ENCODE peak calls at places on chromosomes 12 and 14, in seven cellular contexts. One of them, this sample, is unnamed.
A peak's percentile ranks its signal among the peaks of the same experiment; 100 is the strongest.

GRCh38 chr12:52611080-52611468 is 7.3 kb downstream of the KRT73 start:
- DNase-seq in activated T-helper 1 cell treated with anti-CD3 and anti-CD28 coated beads, Interleukin-12 subunit alpha, Interleukin-12 subunit beta, Interleukin-2, Interleukin-4 antibody, amounts not matched to agents 30 ng/mL and 10 ng/mL and 1 ng/mL, durations not matched to agents 14 hours and 24 hours and 36 hours: no peak
- DNase-seq in HCEC 1CT: no peak
- DNase-seq in Right ventricle myocardium superior: no peak
- DNase-seq in dorsolateral prefrontal cortex: no peak
- DNase-seq in activated CD4-positive, alpha-beta T cell treated with anti-CD3 and anti-CD28 coated beads for 24 hours: no peak
- DNase-seq in non-pigmented ciliary epithelial cell: no peak
- DNase-seq in this sample: no peak

GRCh38 chr12:2244013-2244861 is 191.4 kb downstream of the CACNA1C start:
- DNase-seq in activated T-helper 1 cell treated with anti-CD3 and anti-CD28 coated beads, Interleukin-12 subunit alpha, Interleukin-12 subunit beta, Interleukin-2, Interleukin-4 antibody, amounts not matched to agents 30 ng/mL and 10 ng/mL and 1 ng/mL, durations not matched to agents 14 hours and 24 hours and 36 hours: no peak
- DNase-seq in HCEC 1CT: peak; percentile 89
- DNase-seq in Right ventricle myocardium superior: no peak
- DNase-seq in dorsolateral prefrontal cortex: no peak
- DNase-seq in activated CD4-positive, alpha-beta T cell treated with anti-CD3 and anti-CD28 coated beads for 24 hours: no peak
- DNase-seq in non-pigmented ciliary epithelial cell: peak; percentile 80
- DNase-seq in this sample: no peak

GRCh38 chr12:38844237-38844636 is 61.2 kb downstream of the CPNE8 start:
- DNase-seq in activated T-helper 1 cell treated with anti-CD3 and anti-CD28 coated beads, Interleukin-12 subunit alpha, Interleukin-12 subunit beta, Interleukin-2, Interleukin-4 antibody, amounts not matched to agents 30 ng/mL and 10 ng/mL and 1 ng/mL, durations not matched to agents 14 hours and 24 hours and 36 hours: no peak
- DNase-seq in HCEC 1CT: no peak
- DNase-seq in Right ventricle myocardium superior: no peak
- DNase-seq in dorsolateral prefrontal cortex: no peak
- DNase-seq in activated CD4-positive, alpha-beta T cell treated with anti-CD3 and anti-CD28 coated beads for 24 hours: no peak
- DNase-seq in non-pigmented ciliary epithelial cell: no peak
- DNase-seq in this sample: no peak

GRCh38 chr14:48323655-48324054 is 648.2 kb upstream of the MDGA2 start:
- DNase-seq in activated T-helper 1 cell treated with anti-CD3 and anti-CD28 coated beads, Interleukin-12 subunit alpha, Interleukin-12 subunit beta, Interleukin-2, Interleukin-4 antibody, amounts not matched to agents 30 ng/mL and 10 ng/mL and 1 ng/mL, durations not matched to agents 14 hours and 24 hours and 36 hours: no peak
- DNase-seq in HCEC 1CT: no peak
- DNase-seq in Right ventricle myocardium superior: no peak
- DNase-seq in dorsolateral prefrontal cortex: no peak
- DNase-seq in activated CD4-positive, alpha-beta T cell treated with anti-CD3 and anti-CD28 coated beads for 24 hours: no peak
- DNase-seq in non-pigmented ciliary epithelial cell: no peak
- DNase-seq in this sample: no peak

GRCh38 chr14:56282179-56282578 is 164.0 kb downstream of the PELI2 start:
- DNase-seq in activated T-helper 1 cell treated with anti-CD3 and anti-CD28 coated beads, Interleukin-12 subunit alpha, Interleukin-12 subunit beta, Interleukin-2, Interleukin-4 antibody, amounts not matched to agents 30 ng/mL and 10 ng/mL and 1 ng/mL, durations not matched to agents 14 hours and 24 hours and 36 hours: no peak
- DNase-seq in HCEC 1CT: no peak
- DNase-seq in Right ventricle myocardium superior: no peak
- DNase-seq in dorsolateral prefrontal cortex: no peak
- DNase-seq in activated CD4-positive, alpha-beta T cell treated with anti-CD3 and anti-CD28 coated beads for 24 hours: no peak
- DNase-seq in non-pigmented ciliary epithelial cell: no peak
- DNase-seq in this sample: no peak

GRCh38 chr14:73773441-73774243 is 59.5 kb upstream of the PNMA1 start:
- DNase-seq in activated T-helper 1 cell treated with anti-CD3 and anti-CD28 coated beads, Interleukin-12 subunit alpha, Interleukin-12 subunit beta, Interleukin-2, Interleukin-4 antibody, amounts not matched to agents 30 ng/mL and 10 ng/mL and 1 ng/mL, durations not matched to agents 14 hours and 24 hours and 36 hours: no peak
- DNase-seq in HCEC 1CT: no peak
- DNase-seq in Right ventricle myocardium superior: no peak
- DNase-seq in dorsolateral prefrontal cortex: no peak
- DNase-seq in activated CD4-positive, alpha-beta T cell treated with anti-CD3 and anti-CD28 coated beads for 24 hours: no peak
- DNase-seq in non-pigmented ciliary epithelial cell: no peak
- DNase-seq in this sample: no peak

GRCh38 chr12:131946757-131947156 is 3.0 kb upstream of the EP400 start:
- DNase-seq in activated T-helper 1 cell treated with anti-CD3 and anti-CD28 coated beads, Interleukin-12 subunit alpha, Interleukin-12 subunit beta, Interleukin-2, Interleukin-4 antibody, amounts not matched to agents 30 ng/mL and 10 ng/mL and 1 ng/mL, durations not matched to agents 14 hours and 24 hours and 36 hours: no peak
- DNase-seq in HCEC 1CT: no peak
- DNase-seq in Right ventricle myocardium superior: no peak
- DNase-seq in dorsolateral prefrontal cortex: no peak
- DNase-seq in activated CD4-positive, alpha-beta T cell treated with anti-CD3 and anti-CD28 coated beads for 24 hours: no peak
- DNase-seq in non-pigmented ciliary epithelial cell: no peak
- DNase-seq in this sample: no peak

GRCh38 chr14:58901826-58902225 is 264.1 kb downstream of the DACT1 start:
- DNase-seq in activated T-helper 1 cell treated with anti-CD3 and anti-CD28 coated beads, Interleukin-12 subunit alpha, Interleukin-12 subunit beta, Interleukin-2, Interleukin-4 antibody, amounts not matched to agents 30 ng/mL and 10 ng/mL and 1 ng/mL, durations not matched to agents 14 hours and 24 hours and 36 hours: no peak
- DNase-seq in HCEC 1CT: no peak
- DNase-seq in Right ventricle myocardium superior: no peak
- DNase-seq in dorsolateral prefrontal cortex: no peak
- DNase-seq in activated CD4-positive, alpha-beta T cell treated with anti-CD3 and anti-CD28 coated beads for 24 hours: no peak
- DNase-seq in non-pigmented ciliary epithelial cell: no peak
- DNase-seq in this sample: no peak

GRCh38 chr12:1332327-1332726 is 262.1 kb downstream of the FBXL14 start:
- DNase-seq in activated T-helper 1 cell treated with anti-CD3 and anti-CD28 coated beads, Interleukin-12 subunit alpha, Interleukin-12 subunit beta, Interleukin-2, Interleukin-4 antibody, amounts not matched to agents 30 ng/mL and 10 ng/mL and 1 ng/mL, durations not matched to agents 14 hours and 24 hours and 36 hours: no peak
- DNase-seq in HCEC 1CT: no peak
- DNase-seq in Right ventricle myocardium superior: no peak
- DNase-seq in dorsolateral prefrontal cortex: no peak
- DNase-seq in activated CD4-positive, alpha-beta T cell treated with anti-CD3 and anti-CD28 coated beads for 24 hours: no peak
- DNase-seq in non-pigmented ciliary epithelial cell: no peak
- DNase-seq in this sample: no peak

GRCh38 chr14:101791919-101792572 is 30.5 kb downstream of the PPP2R5C start:
- DNase-seq in activated T-helper 1 cell treated with anti-CD3 and anti-CD28 coated beads, Interleukin-12 subunit alpha, Interleukin-12 subunit beta, Interleukin-2, Interleukin-4 antibody, amounts not matched to agents 30 ng/mL and 10 ng/mL and 1 ng/mL, durations not matched to agents 14 hours and 24 hours and 36 hours: no peak
- DNase-seq in HCEC 1CT: peak; percentile 60
- DNase-seq in Right ventricle myocardium superior: no peak
- DNase-seq in dorsolateral prefrontal cortex: no peak
- DNase-seq in activated CD4-positive, alpha-beta T cell treated with anti-CD3 and anti-CD28 coated beads for 24 hours: no peak
- DNase-seq in non-pigmented ciliary epithelial cell: peak; percentile 54
- DNase-seq in this sample: no peak

GRCh38 chr12:12518919-12519318 is 43.7 kb downstream of the DUSP16 start:
- DNase-seq in activated T-helper 1 cell treated with anti-CD3 and anti-CD28 coated beads, Interleukin-12 subunit alpha, Interleukin-12 subunit beta, Interleukin-2, Interleukin-4 antibody, amounts not matched to agents 30 ng/mL and 10 ng/mL and 1 ng/mL, durations not matched to agents 14 hours and 24 hours and 36 hours: no peak
- DNase-seq in HCEC 1CT: no peak
- DNase-seq in Right ventricle myocardium superior: no peak
- DNase-seq in dorsolateral prefrontal cortex: no peak
- DNase-seq in activated CD4-positive, alpha-beta T cell treated with anti-CD3 and anti-CD28 coated beads for 24 hours: no peak
- DNase-seq in non-pigmented ciliary epithelial cell: no peak
- DNase-seq in this sample: no peak

GRCh38 chr12:78390920-78391319 is 473.7 kb upstream of the SYT1 start:
- DNase-seq in activated T-helper 1 cell treated with anti-CD3 and anti-CD28 coated beads, Interleukin-12 subunit alpha, Interleukin-12 subunit beta, Interleukin-2, Interleukin-4 antibody, amounts not matched to agents 30 ng/mL and 10 ng/mL and 1 ng/mL, durations not matched to agents 14 hours and 24 hours and 36 hours: no peak
- DNase-seq in HCEC 1CT: no peak
- DNase-seq in Right ventricle myocardium superior: no peak
- DNase-seq in dorsolateral prefrontal cortex: no peak
- DNase-seq in activated CD4-positive, alpha-beta T cell treated with anti-CD3 and anti-CD28 coated beads for 24 hours: no peak
- DNase-seq in non-pigmented ciliary epithelial cell: no peak
- DNase-seq in this sample: no peak

GRCh38 chr12:67026847-67027246 is 242.3 kb upstream of the CAND1 start:
- DNase-seq in activated T-helper 1 cell treated with anti-CD3 and anti-CD28 coated beads, Interleukin-12 subunit alpha, Interleukin-12 subunit beta, Interleukin-2, Interleukin-4 antibody, amounts not matched to agents 30 ng/mL and 10 ng/mL and 1 ng/mL, durations not matched to agents 14 hours and 24 hours and 36 hours: no peak
- DNase-seq in HCEC 1CT: no peak
- DNase-seq in Right ventricle myocardium superior: no peak
- DNase-seq in dorsolateral prefrontal cortex: no peak
- DNase-seq in activated CD4-positive, alpha-beta T cell treated with anti-CD3 and anti-CD28 coated beads for 24 hours: no peak
- DNase-seq in non-pigmented ciliary epithelial cell: no peak
- DNase-seq in this sample: no peak

GRCh38 chr14:101071493-101071891 is 168.0 kb upstream of the RTL1 start:
- DNase-seq in activated T-helper 1 cell treated with anti-CD3 and anti-CD28 coated beads, Interleukin-12 subunit alpha, Interleukin-12 subunit beta, Interleukin-2, Interleukin-4 antibody, amounts not matched to agents 30 ng/mL and 10 ng/mL and 1 ng/mL, durations not matched to agents 14 hours and 24 hours and 36 hours: no peak
- DNase-seq in HCEC 1CT: no peak
- DNase-seq in Right ventricle myocardium superior: no peak
- DNase-seq in dorsolateral prefrontal cortex: no peak
- DNase-seq in activated CD4-positive, alpha-beta T cell treated with anti-CD3 and anti-CD28 coated beads for 24 hours: no peak
- DNase-seq in non-pigmented ciliary epithelial cell: no peak
- DNase-seq in this sample: no peak

GRCh38 chr12:15253990-15254389 is 32.8 kb upstream of the RERG start:
- DNase-seq in activated T-helper 1 cell treated with anti-CD3 and anti-CD28 coated beads, Interleukin-12 subunit alpha, Interleukin-12 subunit beta, Interleukin-2, Interleukin-4 antibody, amounts not matched to agents 30 ng/mL and 10 ng/mL and 1 ng/mL, durations not matched to agents 14 hours and 24 hours and 36 hours: no peak
- DNase-seq in HCEC 1CT: no peak
- DNase-seq in Right ventricle myocardium superior: no peak
- DNase-seq in dorsolateral prefrontal cortex: no peak
- DNase-seq in activated CD4-positive, alpha-beta T cell treated with anti-CD3 and anti-CD28 coated beads for 24 hours: no peak
- DNase-seq in non-pigmented ciliary epithelial cell: no peak
- DNase-seq in this sample: no peak

GRCh38 chr12:16605666-16606116 is 271 bp downstream of the LMO3 start:
- DNase-seq in activated T-helper 1 cell treated with anti-CD3 and anti-CD28 coated beads, Interleukin-12 subunit alpha, Interleukin-12 subunit beta, Interleukin-2, Interleukin-4 antibody, amounts not matched to agents 30 ng/mL and 10 ng/mL and 1 ng/mL, durations not matched to agents 14 hours and 24 hours and 36 hours: no peak
- DNase-seq in HCEC 1CT: peak; percentile 25
- DNase-seq in Right ventricle myocardium superior: peak; percentile 51
- DNase-seq in dorsolateral prefrontal cortex: no peak
- DNase-seq in activated CD4-positive, alpha-beta T cell treated with anti-CD3 and anti-CD28 coated beads for 24 hours: no peak
- DNase-seq in non-pigmented ciliary epithelial cell: no peak
- DNase-seq in this sample: no peak

GRCh38 chr14:69090187-69090789 is 62.6 kb downstream of the DCAF5 start:
- DNase-seq in activated T-helper 1 cell treated with anti-CD3 and anti-CD28 coated beads, Interleukin-12 subunit alpha, Interleukin-12 subunit beta, Interleukin-2, Interleukin-4 antibody, amounts not matched to agents 30 ng/mL and 10 ng/mL and 1 ng/mL, durations not matched to agents 14 hours and 24 hours and 36 hours: no peak
- DNase-seq in HCEC 1CT: peak; percentile 30
- DNase-seq in Right ventricle myocardium superior: no peak
- DNase-seq in dorsolateral prefrontal cortex: no peak
- DNase-seq in activated CD4-positive, alpha-beta T cell treated with anti-CD3 and anti-CD28 coated beads for 24 hours: no peak
- DNase-seq in non-pigmented ciliary epithelial cell: no peak
- DNase-seq in this sample: no peak

GRCh38 chr12:91984571-91984970 is 161.1 kb downstream of the BTG1 start:
- DNase-seq in activated T-helper 1 cell treated with anti-CD3 and anti-CD28 coated beads, Interleukin-12 subunit alpha, Interleukin-12 subunit beta, Interleukin-2, Interleukin-4 antibody, amounts not matched to agents 30 ng/mL and 10 ng/mL and 1 ng/mL, durations not matched to agents 14 hours and 24 hours and 36 hours: no peak
- DNase-seq in HCEC 1CT: peak; percentile 20
- DNase-seq in Right ventricle myocardium superior: no peak
- DNase-seq in dorsolateral prefrontal cortex: no peak
- DNase-seq in activated CD4-positive, alpha-beta T cell treated with anti-CD3 and anti-CD28 coated beads for 24 hours: no peak
- DNase-seq in non-pigmented ciliary epithelial cell: peak; percentile 50
- DNase-seq in this sample: no peak

GRCh38 chr12:96780330-96780729 is 126.7 kb upstream of the NEDD1 start:
- DNase-seq in activated T-helper 1 cell treated with anti-CD3 and anti-CD28 coated beads, Interleukin-12 subunit alpha, Interleukin-12 subunit beta, Interleukin-2, Interleukin-4 antibody, amounts not matched to agents 30 ng/mL and 10 ng/mL and 1 ng/mL, durations not matched to agents 14 hours and 24 hours and 36 hours: no peak
- DNase-seq in HCEC 1CT: no peak
- DNase-seq in Right ventricle myocardium superior: no peak
- DNase-seq in dorsolateral prefrontal cortex: no peak
- DNase-seq in activated CD4-positive, alpha-beta T cell treated with anti-CD3 and anti-CD28 coated beads for 24 hours: no peak
- DNase-seq in non-pigmented ciliary epithelial cell: no peak
- DNase-seq in this sample: no peak

GRCh38 chr12:74980510-74980909 is 229.1 kb downstream of the KCNC2 start:
- DNase-seq in activated T-helper 1 cell treated with anti-CD3 and anti-CD28 coated beads, Interleukin-12 subunit alpha, Interleukin-12 subunit beta, Interleukin-2, Interleukin-4 antibody, amounts not matched to agents 30 ng/mL and 10 ng/mL and 1 ng/mL, durations not matched to agents 14 hours and 24 hours and 36 hours: no peak
- DNase-seq in HCEC 1CT: peak; percentile 32
- DNase-seq in Right ventricle myocardium superior: no peak
- DNase-seq in dorsolateral prefrontal cortex: no peak
- DNase-seq in activated CD4-positive, alpha-beta T cell treated with anti-CD3 and anti-CD28 coated beads for 24 hours: no peak
- DNase-seq in non-pigmented ciliary epithelial cell: no peak
- DNase-seq in this sample: no peak

GRCh38 chr12:106090586-106091411 is 48.0 kb downstream of the NUAK1 start:
- DNase-seq in activated T-helper 1 cell treated with anti-CD3 and anti-CD28 coated beads, Interleukin-12 subunit alpha, Interleukin-12 subunit beta, Interleukin-2, Interleukin-4 antibody, amounts not matched to agents 30 ng/mL and 10 ng/mL and 1 ng/mL, durations not matched to agents 14 hours and 24 hours and 36 hours: no peak
- DNase-seq in HCEC 1CT: peak; percentile 56
- DNase-seq in Right ventricle myocardium superior: no peak
- DNase-seq in dorsolateral prefrontal cortex: no peak
- DNase-seq in activated CD4-positive, alpha-beta T cell treated with anti-CD3 and anti-CD28 coated beads for 24 hours: no peak
- DNase-seq in non-pigmented ciliary epithelial cell: no peak
- DNase-seq in this sample: no peak

GRCh38 chr12:93740721-93741120 is 63.5 kb downstream of the CRADD start:
- DNase-seq in activated T-helper 1 cell treated with anti-CD3 and anti-CD28 coated beads, Interleukin-12 subunit alpha, Interleukin-12 subunit beta, Interleukin-2, Interleukin-4 antibody, amounts not matched to agents 30 ng/mL and 10 ng/mL and 1 ng/mL, durations not matched to agents 14 hours and 24 hours and 36 hours: no peak
- DNase-seq in HCEC 1CT: peak; percentile 48
- DNase-seq in Right ventricle myocardium superior: no peak
- DNase-seq in dorsolateral prefrontal cortex: no peak
- DNase-seq in activated CD4-positive, alpha-beta T cell treated with anti-CD3 and anti-CD28 coated beads for 24 hours: no peak
- DNase-seq in non-pigmented ciliary epithelial cell: no peak
- DNase-seq in this sample: no peak

GRCh38 chr12:69068431-69068830 is 135.5 kb upstream of the CPM start:
- DNase-seq in activated T-helper 1 cell treated with anti-CD3 and anti-CD28 coated beads, Interleukin-12 subunit alpha, Interleukin-12 subunit beta, Interleukin-2, Interleukin-4 antibody, amounts not matched to agents 30 ng/mL and 10 ng/mL and 1 ng/mL, durations not matched to agents 14 hours and 24 hours and 36 hours: no peak
- DNase-seq in HCEC 1CT: peak; percentile 53
- DNase-seq in Right ventricle myocardium superior: no peak
- DNase-seq in dorsolateral prefrontal cortex: no peak
- DNase-seq in activated CD4-positive, alpha-beta T cell treated with anti-CD3 and anti-CD28 coated beads for 24 hours: no peak
- DNase-seq in non-pigmented ciliary epithelial cell: no peak
- DNase-seq in this sample: no peak

GRCh38 chr12:131894981-131895639 is 688 bp downstream of the ULK1 start:
- DNase-seq in activated T-helper 1 cell treated with anti-CD3 and anti-CD28 coated beads, Interleukin-12 subunit alpha, Interleukin-12 subunit beta, Interleukin-2, Interleukin-4 antibody, amounts not matched to agents 30 ng/mL and 10 ng/mL and 1 ng/mL, durations not matched to agents 14 hours and 24 hours and 36 hours: no peak
- DNase-seq in HCEC 1CT: no peak
- DNase-seq in Right ventricle myocardium superior: peak; percentile 47
- DNase-seq in dorsolateral prefrontal cortex: no peak
- DNase-seq in activated CD4-positive, alpha-beta T cell treated with anti-CD3 and anti-CD28 coated beads for 24 hours: no peak
- DNase-seq in non-pigmented ciliary epithelial cell: no peak
- DNase-seq in this sample: no peak

GRCh38 chr12:12230275-12230674 is 36.6 kb downstream of the LRP6 start:
- DNase-seq in activated T-helper 1 cell treated with anti-CD3 and anti-CD28 coated beads, Interleukin-12 subunit alpha, Interleukin-12 subunit beta, Interleukin-2, Interleukin-4 antibody, amounts not matched to agents 30 ng/mL and 10 ng/mL and 1 ng/mL, durations not matched to agents 14 hours and 24 hours and 36 hours: no peak
- DNase-seq in HCEC 1CT: no peak
- DNase-seq in Right ventricle myocardium superior: no peak
- DNase-seq in dorsolateral prefrontal cortex: no peak
- DNase-seq in activated CD4-positive, alpha-beta T cell treated with anti-CD3 and anti-CD28 coated beads for 24 hours: no peak
- DNase-seq in non-pigmented ciliary epithelial cell: no peak
- DNase-seq in this sample: no peak

GRCh38 chr14:66070542-66071319 is 415.4 kb upstream of the CCDC196 start:
- DNase-seq in activated T-helper 1 cell treated with anti-CD3 and anti-CD28 coated beads, Interleukin-12 subunit alpha, Interleukin-12 subunit beta, Interleukin-2, Interleukin-4 antibody, amounts not matched to agents 30 ng/mL and 10 ng/mL and 1 ng/mL, durations not matched to agents 14 hours and 24 hours and 36 hours: peak; percentile 48
- DNase-seq in HCEC 1CT: no peak
- DNase-seq in Right ventricle myocardium superior: no peak
- DNase-seq in dorsolateral prefrontal cortex: no peak
- DNase-seq in activated CD4-positive, alpha-beta T cell treated with anti-CD3 and anti-CD28 coated beads for 24 hours: peak; percentile 54
- DNase-seq in non-pigmented ciliary epithelial cell: no peak
- DNase-seq in this sample: no peak

GRCh38 chr12:5377997-5378596 is 53.8 kb upstream of the NTF3 start:
- DNase-seq in activated T-helper 1 cell treated with anti-CD3 and anti-CD28 coated beads, Interleukin-12 subunit alpha, Interleukin-12 subunit beta, Interleukin-2, Interleukin-4 antibody, amounts not matched to agents 30 ng/mL and 10 ng/mL and 1 ng/mL, durations not matched to agents 14 hours and 24 hours and 36 hours: no peak
- DNase-seq in HCEC 1CT: no peak
- DNase-seq in Right ventricle myocardium superior: no peak
- DNase-seq in dorsolateral prefrontal cortex: no peak
- DNase-seq in activated CD4-positive, alpha-beta T cell treated with anti-CD3 and anti-CD28 coated beads for 24 hours: no peak
- DNase-seq in non-pigmented ciliary epithelial cell: no peak
- DNase-seq in this sample: no peak

GRCh38 chr12:612293-612692 is 51.0 kb downstream of the NINJ2 start:
- DNase-seq in activated T-helper 1 cell treated with anti-CD3 and anti-CD28 coated beads, Interleukin-12 subunit alpha, Interleukin-12 subunit beta, Interleukin-2, Interleukin-4 antibody, amounts not matched to agents 30 ng/mL and 10 ng/mL and 1 ng/mL, durations not matched to agents 14 hours and 24 hours and 36 hours: no peak
- DNase-seq in HCEC 1CT: no peak
- DNase-seq in Right ventricle myocardium superior: no peak
- DNase-seq in dorsolateral prefrontal cortex: no peak
- DNase-seq in activated CD4-positive, alpha-beta T cell treated with anti-CD3 and anti-CD28 coated beads for 24 hours: no peak
- DNase-seq in non-pigmented ciliary epithelial cell: no peak
- DNase-seq in this sample: no peak

GRCh38 chr14:95496690-95497241 is 19.7 kb downstream of the SYNE3 start:
- DNase-seq in activated T-helper 1 cell treated with anti-CD3 and anti-CD28 coated beads, Interleukin-12 subunit alpha, Interleukin-12 subunit beta, Interleukin-2, Interleukin-4 antibody, amounts not matched to agents 30 ng/mL and 10 ng/mL and 1 ng/mL, durations not matched to agents 14 hours and 24 hours and 36 hours: no peak
- DNase-seq in HCEC 1CT: peak; percentile 31
- DNase-seq in Right ventricle myocardium superior: peak; percentile 64
- DNase-seq in dorsolateral prefrontal cortex: no peak
- DNase-seq in activated CD4-positive, alpha-beta T cell treated with anti-CD3 and anti-CD28 coated beads for 24 hours: no peak
- DNase-seq in non-pigmented ciliary epithelial cell: no peak
- DNase-seq in this sample: no peak

GRCh38 chr12:115872919-115873357 is 404.6 kb downstream of the MED13L start:
- DNase-seq in activated T-helper 1 cell treated with anti-CD3 and anti-CD28 coated beads, Interleukin-12 subunit alpha, Interleukin-12 subunit beta, Interleukin-2, Interleukin-4 antibody, amounts not matched to agents 30 ng/mL and 10 ng/mL and 1 ng/mL, durations not matched to agents 14 hours and 24 hours and 36 hours: no peak
- DNase-seq in HCEC 1CT: no peak
- DNase-seq in Right ventricle myocardium superior: no peak
- DNase-seq in dorsolateral prefrontal cortex: no peak
- DNase-seq in activated CD4-positive, alpha-beta T cell treated with anti-CD3 and anti-CD28 coated beads for 24 hours: no peak
- DNase-seq in non-pigmented ciliary epithelial cell: no peak
- DNase-seq in this sample: no peak

GRCh38 chr14:37678916-37679315 is 83.5 kb downstream of the TTC6 start:
- DNase-seq in activated T-helper 1 cell treated with anti-CD3 and anti-CD28 coated beads, Interleukin-12 subunit alpha, Interleukin-12 subunit beta, Interleukin-2, Interleukin-4 antibody, amounts not matched to agents 30 ng/mL and 10 ng/mL and 1 ng/mL, durations not matched to agents 14 hours and 24 hours and 36 hours: no peak
- DNase-seq in HCEC 1CT: peak; percentile 25
- DNase-seq in Right ventricle myocardium superior: no peak
- DNase-seq in dorsolateral prefrontal cortex: no peak
- DNase-seq in activated CD4-positive, alpha-beta T cell treated with anti-CD3 and anti-CD28 coated beads for 24 hours: no peak
- DNase-seq in non-pigmented ciliary epithelial cell: no peak
- DNase-seq in this sample: no peak

GRCh38 chr14:69316449-69317391 is 56.8 kb downstream of the GALNT16 start:
- DNase-seq in activated T-helper 1 cell treated with anti-CD3 and anti-CD28 coated beads, Interleukin-12 subunit alpha, Interleukin-12 subunit beta, Interleukin-2, Interleukin-4 antibody, amounts not matched to agents 30 ng/mL and 10 ng/mL and 1 ng/mL, durations not matched to agents 14 hours and 24 hours and 36 hours: no peak
- DNase-seq in HCEC 1CT: peak; percentile 96
- DNase-seq in Right ventricle myocardium superior: peak; percentile 53
- DNase-seq in dorsolateral prefrontal cortex: no peak
- DNase-seq in activated CD4-positive, alpha-beta T cell treated with anti-CD3 and anti-CD28 coated beads for 24 hours: no peak
- DNase-seq in non-pigmented ciliary epithelial cell: peak; percentile 89
- DNase-seq in this sample: no peak

GRCh38 chr14:91636604-91637003 is 95.3 kb downstream of the CATSPERB start:
- DNase-seq in activated T-helper 1 cell treated with anti-CD3 and anti-CD28 coated beads, Interleukin-12 subunit alpha, Interleukin-12 subunit beta, Interleukin-2, Interleukin-4 antibody, amounts not matched to agents 30 ng/mL and 10 ng/mL and 1 ng/mL, durations not matched to agents 14 hours and 24 hours and 36 hours: no peak
- DNase-seq in HCEC 1CT: peak; percentile 33
- DNase-seq in Right ventricle myocardium superior: no peak
- DNase-seq in dorsolateral prefrontal cortex: no peak
- DNase-seq in activated CD4-positive, alpha-beta T cell treated with anti-CD3 and anti-CD28 coated beads for 24 hours: no peak
- DNase-seq in non-pigmented ciliary epithelial cell: no peak
- DNase-seq in this sample: no peak

GRCh38 chr12:262817-263216 is at the start of gene SLC6A13:
- DNase-seq in activated T-helper 1 cell treated with anti-CD3 and anti-CD28 coated beads, Interleukin-12 subunit alpha, Interleukin-12 subunit beta, Interleukin-2, Interleukin-4 antibody, amounts not matched to agents 30 ng/mL and 10 ng/mL and 1 ng/mL, durations not matched to agents 14 hours and 24 hours and 36 hours: no peak
- DNase-seq in HCEC 1CT: no peak
- DNase-seq in Right ventricle myocardium superior: no peak
- DNase-seq in dorsolateral prefrontal cortex: no peak
- DNase-seq in activated CD4-positive, alpha-beta T cell treated with anti-CD3 and anti-CD28 coated beads for 24 hours: no peak
- DNase-seq in non-pigmented ciliary epithelial cell: no peak
- DNase-seq in this sample: no peak

GRCh38 chr12:56087220-56087619 is 7.3 kb downstream of the ERBB3 start:
- DNase-seq in activated T-helper 1 cell treated with anti-CD3 and anti-CD28 coated beads, Interleukin-12 subunit alpha, Interleukin-12 subunit beta, Interleukin-2, Interleukin-4 antibody, amounts not matched to agents 30 ng/mL and 10 ng/mL and 1 ng/mL, durations not matched to agents 14 hours and 24 hours and 36 hours: no peak
- DNase-seq in HCEC 1CT: no peak
- DNase-seq in Right ventricle myocardium superior: peak; percentile 87
- DNase-seq in dorsolateral prefrontal cortex: no peak
- DNase-seq in activated CD4-positive, alpha-beta T cell treated with anti-CD3 and anti-CD28 coated beads for 24 hours: no peak
- DNase-seq in non-pigmented ciliary epithelial cell: no peak
- DNase-seq in this sample: no peak

GRCh38 chr12:117033382-117034045 is 65.7 kb downstream of the TESC start:
- DNase-seq in activated T-helper 1 cell treated with anti-CD3 and anti-CD28 coated beads, Interleukin-12 subunit alpha, Interleukin-12 subunit beta, Interleukin-2, Interleukin-4 antibody, amounts not matched to agents 30 ng/mL and 10 ng/mL and 1 ng/mL, durations not matched to agents 14 hours and 24 hours and 36 hours: no peak
- DNase-seq in HCEC 1CT: no peak
- DNase-seq in Right ventricle myocardium superior: peak; percentile 48
- DNase-seq in dorsolateral prefrontal cortex: no peak
- DNase-seq in activated CD4-positive, alpha-beta T cell treated with anti-CD3 and anti-CD28 coated beads for 24 hours: no peak
- DNase-seq in non-pigmented ciliary epithelial cell: no peak
- DNase-seq in this sample: no peak

GRCh38 chr12:50004696-50005095 is 20.6 kb downstream of the RACGAP1 start:
- DNase-seq in activated T-helper 1 cell treated with anti-CD3 and anti-CD28 coated beads, Interleukin-12 subunit alpha, Interleukin-12 subunit beta, Interleukin-2, Interleukin-4 antibody, amounts not matched to agents 30 ng/mL and 10 ng/mL and 1 ng/mL, durations not matched to agents 14 hours and 24 hours and 36 hours: no peak
- DNase-seq in HCEC 1CT: no peak
- DNase-seq in Right ventricle myocardium superior: no peak
- DNase-seq in dorsolateral prefrontal cortex: no peak
- DNase-seq in activated CD4-positive, alpha-beta T cell treated with anti-CD3 and anti-CD28 coated beads for 24 hours: no peak
- DNase-seq in non-pigmented ciliary epithelial cell: no peak
- DNase-seq in this sample: no peak

GRCh38 chr12:94660436-94660835 is 10.1 kb upstream of the TMCC3 start:
- DNase-seq in activated T-helper 1 cell treated with anti-CD3 and anti-CD28 coated beads, Interleukin-12 subunit alpha, Interleukin-12 subunit beta, Interleukin-2, Interleukin-4 antibody, amounts not matched to agents 30 ng/mL and 10 ng/mL and 1 ng/mL, durations not matched to agents 14 hours and 24 hours and 36 hours: no peak
- DNase-seq in HCEC 1CT: peak; percentile 18
- DNase-seq in Right ventricle myocardium superior: no peak
- DNase-seq in dorsolateral prefrontal cortex: no peak
- DNase-seq in activated CD4-positive, alpha-beta T cell treated with anti-CD3 and anti-CD28 coated beads for 24 hours: no peak
- DNase-seq in non-pigmented ciliary epithelial cell: no peak
- DNase-seq in this sample: no peak

This sample was measured in hypothalamus.